ENCODE peak calls at places on chromosomes 16 and 17, in five cellular contexts. U is choroid plexus epithelial cell, Y is AG04450, B is body of pancreas, P is osteocyte. C is an unnamed sample.
A peak's percentile ranks its signal among the peaks of the same experiment; 100 is the strongest.

GRCh38 chr17:63440127-63440769 is 5.9 kb downstream of the CYB561 start:
- DNase-seq in P (no peak), U (no peak), B (no peak), Y (no peak), C (no peak)

GRCh38 chr17:39791296-39791992 is 53.7 kb downstream of the GRB7 start:
- DNase-seq in B (no peak), U (no peak), P (no peak), Y (no peak), C (no peak)

GRCh38 chr16:23082161-23082788 is 67.0 kb downstream of the USP31 start:
- DNase-seq in P (no peak), Y (no peak), B (no peak), U (no peak), C (no peak)

GRCh38 chr17:40086150-40087044 is 14.0 kb downstream of the NR1D1 start:
- DNase-seq in P (peak; percentile 89), B (peak; percentile 64), U (peak; percentile 61), Y (no peak), C (peak; percentile 81)

GRCh38 chr17:49932131-49932723 is 36.8 kb upstream of the DLX4 start:
- DNase-seq in U (no peak), B (no peak), P (no peak), Y (no peak), C (no peak)

GRCh38 chr17:50210249-50211225 is 9.1 kb upstream of the COL1A1 start:
- DNase-seq in U (peak; percentile 97), Y (peak; percentile 98), P (peak; percentile 96), B (peak; percentile 65), C (no peak)

GRCh38 chr16:49833055-49833454 is 22.9 kb downstream of the ZNF423 start:
- DNase-seq in B (no peak), Y (no peak), P (no peak), U (no peak), C (no peak)

GRCh38 chr16:2022723-2023097 is 3.1 kb downstream of the NPW start:
- DNase-seq in P (peak; percentile 85), U (peak; percentile 46), Y (no peak), B (peak; percentile 48), C (no peak)

GRCh38 chr17:76251478-76252039 is 11.3 kb upstream of the RNF157 start:
- DNase-seq in U (no peak), B (no peak), P (no peak), Y (no peak), C (no peak)

GRCh38 chr16:30533748-30534367 is 800 bp downstream of the ZNF747 start:
- DNase-seq in Y (no peak), U (peak; percentile 34), P (no peak), B (no peak), C (no peak)

GRCh38 chr17:76138234-76138895 is 2.7 kb downstream of the FOXJ1 start:
- DNase-seq in U (no peak), P (no peak), B (peak; percentile 64), Y (no peak), C (no peak)

GRCh38 chr17:951388-952132 is 28.0 kb downstream of the NXN start:
- DNase-seq in B (peak; percentile 55), Y (peak; percentile 73), P (peak; percentile 89), U (peak; percentile 86), C (no peak)

GRCh38 chr16:64627288-64627687 is 494.6 kb downstream of the CDH11 start:
- DNase-seq in Y (no peak), B (no peak), P (no peak), U (peak; percentile 27), C (no peak)

GRCh38 chr16:87119168-87119567 is 198.0 kb downstream of the C16orf95 start:
- DNase-seq in B (no peak), P (no peak), Y (no peak), U (no peak), C (no peak)

GRCh38 chr17:40316571-40317344 is 7.8 kb downstream of the RARA start:
- DNase-seq in B (peak; percentile 67), P (no peak), Y (peak; percentile 47), U (peak; percentile 75), C (no peak)

GRCh38 chr17:74214642-74215331 is 1.4 kb downstream of the TTYH2 start:
- DNase-seq in U (no peak), Y (no peak), B (no peak), P (no peak), C (no peak)

GRCh38 chr17:13557077-13557476 is 44.7 kb downstream of the HS3ST3A1 start:
- DNase-seq in P (no peak), U (peak; percentile 52), B (no peak), Y (peak; percentile 41), C (no peak)

GRCh38 chr17:41773731-41774193 is 12.7 kb downstream of the JUP start:
- DNase-seq in U (peak; percentile 57), Y (no peak), B (no peak), P (no peak), C (no peak)

GRCh38 chr17:48505788-48506187 is 25.0 kb downstream of the HOXB1 start:
- DNase-seq in P (no peak), U (peak; percentile 67), Y (no peak), B (peak; percentile 38), C (peak; percentile 67)

DNA sequence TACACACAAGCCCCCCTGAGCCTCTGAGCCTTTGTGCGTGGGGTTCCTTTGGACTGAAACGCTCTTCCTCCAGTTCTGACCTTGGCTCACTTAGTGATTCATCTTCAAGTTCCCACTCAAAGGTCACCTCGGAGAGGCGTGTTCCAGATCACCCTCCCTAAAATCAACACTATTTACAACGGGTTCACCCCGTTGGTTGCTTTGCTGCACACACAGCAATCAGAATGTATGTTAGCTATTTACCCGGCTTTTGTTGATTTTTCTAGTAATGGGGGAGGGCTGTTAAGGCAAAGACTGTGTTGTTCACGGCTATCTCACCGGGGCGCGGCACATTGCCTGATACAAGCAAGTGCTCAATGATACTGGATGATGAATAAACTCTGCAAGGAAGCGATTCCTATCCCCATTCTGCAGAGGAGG is 977 bp downstream of the NAGPA start:
- DNase-seq in Y (no peak), B (no peak), P (no peak), U (peak; percentile 8), C (no peak)
- TF ChIP-seq CTCF in Y (no peak), B (no peak), P (no peak), U (no peak), C (no peak)

GRCh38 chr16:74099530-74099929 is 197.1 kb upstream of the PSMD7 start:
- DNase-seq in U (no peak), P (no peak), Y (no peak), B (no peak), C (no peak)

GRCh38 chr16:74100405-74101316 is 196.0 kb upstream of the PSMD7 start:
- DNase-seq in Y (no peak), U (no peak), B (no peak), P (no peak), C (no peak)

DNA sequence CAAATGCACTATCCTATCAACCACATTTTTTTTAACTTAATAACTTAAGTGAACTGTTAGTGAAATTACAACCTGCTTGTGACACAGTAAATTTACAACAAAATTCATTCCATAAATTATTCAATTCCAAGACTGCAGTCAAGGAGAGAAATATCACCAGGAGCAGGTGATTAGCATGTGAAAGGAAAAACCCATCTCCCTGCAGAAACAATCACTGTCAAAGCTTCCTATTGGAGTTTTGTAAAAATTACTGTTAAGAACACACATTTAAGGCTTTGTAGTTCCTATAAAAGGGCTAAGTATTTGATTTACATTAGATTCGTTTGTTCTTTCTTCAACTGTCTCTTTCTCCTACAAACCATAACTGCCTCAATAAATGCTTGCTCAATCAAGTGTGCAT is 195.2 kb upstream of the PSMD7 start:
- DNase-seq in Y (no peak), U (no peak), P (no peak), B (no peak), C (no peak)
- TF ChIP-seq CTCF in Y (no peak), U (no peak), P (no peak), B (no peak), C (no peak)

GRCh38 chr16:68590201-68590994 is 51.3 kb downstream of the ZFP90 start:
- DNase-seq in P (peak; percentile 93), U (peak; percentile 75), Y (no peak), B (peak; percentile 68), C (peak; percentile 67)
- TF ChIP-seq CTCF in P (peak; percentile 91), U (peak; percentile 85), Y (peak; percentile 43), B (peak; percentile 66), C (no peak)

GRCh38 chr17:77944390-77945222 is 13.9 kb upstream of the TNRC6C start:
- DNase-seq in B (no peak), Y (no peak), U (no peak), P (no peak), C (no peak)

GRCh38 chr17:77946900-77947643 is 11.4 kb upstream of the TNRC6C start:
- DNase-seq in U (no peak), Y (no peak), B (no peak), P (no peak), C (no peak)

GRCh38 chr17:77941004-77941403 is 17.5 kb upstream of the TNRC6C start:
- DNase-seq in U (no peak), B (no peak), P (no peak), Y (no peak), C (no peak)

GRCh38 chr17:77942111-77942988 is 16.2 kb upstream of the TNRC6C start:
- DNase-seq in Y (no peak), U (no peak), P (no peak), B (peak; percentile 47), C (no peak)

DNA sequence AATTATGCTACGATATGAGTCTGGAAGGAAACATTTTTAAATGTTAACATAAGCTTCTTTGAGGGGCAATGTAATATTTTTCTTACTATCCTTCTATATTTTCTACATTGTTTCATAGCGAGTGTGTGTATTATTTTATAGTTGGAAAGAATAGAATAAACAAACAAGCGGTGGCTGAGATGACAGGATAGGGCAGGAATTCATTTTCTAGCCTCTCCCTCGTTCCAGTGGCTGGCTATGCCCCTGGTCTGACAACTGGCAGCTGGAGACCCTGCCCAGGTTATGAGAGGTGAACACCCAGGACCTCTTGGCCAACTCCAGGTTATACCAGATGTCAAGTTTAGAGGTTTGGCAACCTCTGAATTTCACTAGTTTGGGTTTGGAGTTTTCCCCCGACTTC is 14.5 kb upstream of the TNRC6C start:
- DNase-seq in Y (no peak), B (no peak), P (no peak), U (no peak), C (no peak)
- TF ChIP-seq CTCF in Y (no peak), B (no peak), P (no peak), U (no peak), C (no peak)

GRCh38 chr17:4442582-4442981 is 8.8 kb downstream of the SPNS3 start:
- DNase-seq in P (no peak), Y (no peak), B (no peak), U (no peak), C (no peak)
- TF ChIP-seq CTCF in P (no peak), Y (no peak), B (no peak), U (no peak), C (no peak)

C was measured in GM20000.